ENCODE peak calls at places on chromosomes 11 and 22, in five cellular contexts. One of them, this sample, is unnamed.

GRCh38 chr22:40525250-40525884 is 111.2 kb downstream of the MRTFA start:
- DNase-seq in astrocyte of the spinal cord: no peak
- DNase-seq in HCT116: no peak
- DNase-seq in amniotic epithelial cell: peak
- DNase-seq in cardiac muscle cell: peak
- DNase-seq in this sample: peak

GRCh38 chr22:36839356-36840073 is 21.3 kb upstream of the NCF4 start:
- DNase-seq in astrocyte of the spinal cord: no peak
- DNase-seq in HCT116: no peak
- DNase-seq in amniotic epithelial cell: peak
- DNase-seq in cardiac muscle cell: no peak
- DNase-seq in this sample: no peak

GRCh38 chr11:933002-933820 is 7.5 kb downstream of the AP2A2 start:
- DNase-seq in astrocyte of the spinal cord: peak
- DNase-seq in HCT116: no peak
- DNase-seq in amniotic epithelial cell: no peak
- DNase-seq in cardiac muscle cell: no peak
- DNase-seq in this sample: no peak

GRCh38 chr11:17572791-17573460 is 25.9 kb downstream of the OTOG start:
- DNase-seq in astrocyte of the spinal cord: no peak
- DNase-seq in HCT116: no peak
- DNase-seq in amniotic epithelial cell: no peak
- DNase-seq in cardiac muscle cell: no peak
- DNase-seq in this sample: no peak

GRCh38 chr11:94926271-94926625 is 47.1 kb downstream of the CWC15 start:
- DNase-seq in astrocyte of the spinal cord: no peak
- DNase-seq in HCT116: no peak
- DNase-seq in amniotic epithelial cell: peak
- DNase-seq in cardiac muscle cell: no peak
- DNase-seq in this sample: no peak

GRCh38 chr22:44369916-44370804 is 57.4 kb upstream of the SHISAL1 start:
- DNase-seq in astrocyte of the spinal cord: no peak
- DNase-seq in HCT116: no peak
- DNase-seq in amniotic epithelial cell: no peak
- DNase-seq in cardiac muscle cell: no peak
- DNase-seq in this sample: no peak

GRCh38 chr11:130908770-130909625 is 7.3 kb downstream of the SNX19 start:
- DNase-seq in astrocyte of the spinal cord: peak
- DNase-seq in HCT116: no peak
- DNase-seq in amniotic epithelial cell: peak
- DNase-seq in cardiac muscle cell: no peak
- DNase-seq in this sample: no peak

GRCh38 chr11:114142646-114143045 is 83.1 kb downstream of the ZBTB16 start:
- DNase-seq in astrocyte of the spinal cord: no peak
- DNase-seq in HCT116: no peak
- DNase-seq in amniotic epithelial cell: no peak
- DNase-seq in cardiac muscle cell: no peak
- DNase-seq in this sample: no peak

GRCh38 chr11:70675697-70676374 is 277.5 kb downstream of the CTTN start:
- DNase-seq in astrocyte of the spinal cord: no peak
- DNase-seq in HCT116: peak
- DNase-seq in amniotic epithelial cell: no peak
- DNase-seq in cardiac muscle cell: no peak
- DNase-seq in this sample: no peak

GRCh38 chr11:66559141-66559861 is 9.1 kb downstream of the CTSF start:
- DNase-seq in astrocyte of the spinal cord: no peak
- DNase-seq in HCT116: no peak
- DNase-seq in amniotic epithelial cell: no peak
- DNase-seq in cardiac muscle cell: no peak
- DNase-seq in this sample: no peak

This sample was measured in Karpas-422.